ENCODE peak calls at places on chromosomes 5 and 9, in six cellular contexts. Y is ACHN; V is H9; Q is stimulated activated CD8-positive, alpha-beta memory T cell treated with anti-CD3 and anti-CD28 coated beads, Interleukin-15, amount 100 ng/mL, for 4 hours; O is endodermal cell; J is endothelial cell. L is an unnamed sample.

GRCh38 chr5:112604741-112605390 is 132.8 kb upstream of the APC start:
- DNase-seq in Y (no peak), V (no peak), Q (no peak), O (peak; percentile 61), J (no peak), L (peak; percentile 42)

GRCh38 chr9:118059520-118060278 is 355.5 kb downstream of the TLR4 start:
- DNase-seq in Y (peak; percentile 50), V (no peak), Q (no peak), O (peak; percentile 80), J (peak; percentile 39), L (no peak)

GRCh38 chr5:58016329-58016728 is 443.6 kb downstream of the PLK2 start:
- DNase-seq in Y (no peak), V (no peak), Q (no peak), O (no peak), J (no peak), L (no peak)

GRCh38 chr5:115379622-115380344 is 83.3 kb upstream of the CCDC112 start:
- DNase-seq in Y (no peak), V (no peak), Q (no peak), O (no peak), J (no peak), L (peak; percentile 91)

GRCh38 chr5:80206282-80206681 is 49.6 kb downstream of the SERINC5 start:
- DNase-seq in Y (no peak), V (no peak), Q (no peak), O (no peak), J (no peak), L (no peak)

GRCh38 chr5:180201051-180201987 is 7.7 kb downstream of the RASGEF1C start:
- DNase-seq in Y (peak; percentile 17), V (peak; percentile 73), Q (no peak), O (peak; percentile 90), J (peak; percentile 66), L (no peak)

GRCh38 chr9:106752581-106752980 is 110.4 kb upstream of the ZNF462 start:
- DNase-seq in Y (no peak), V (no peak), Q (no peak), O (peak; percentile 74), J (no peak), L (no peak)

GRCh38 chr9:130522233-130522808 is 57.1 kb upstream of the FUBP3 start:
- DNase-seq in Y (no peak), V (peak; percentile 89), Q (no peak), O (peak; percentile 82), J (no peak), L (no peak)

GRCh38 chr9:112624711-112625707 is 92.9 kb downstream of the INIP start:
- DNase-seq in Y (no peak), V (no peak), Q (no peak), O (no peak), J (no peak), L (no peak)

GRCh38 chr9:134496413-134497282 is 145.0 kb upstream of the COL5A1 start:
- DNase-seq in Y (no peak), V (no peak), Q (no peak), O (no peak), J (no peak), L (no peak)

GRCh38 chr5:167634432-167634831 is 657.0 kb upstream of the WWC1 start:
- DNase-seq in Y (no peak), V (no peak), Q (no peak), O (no peak), J (no peak), L (no peak)

GRCh38 chr9:6931913-6932312 is 174.1 kb downstream of the KDM4C start:
- DNase-seq in Y (peak; percentile 47), V (no peak), Q (no peak), O (no peak), J (no peak), L (no peak)

GRCh38 chr5:168015506-168015905 is 275.9 kb upstream of the WWC1 start:
- DNase-seq in Y (no peak), V (no peak), Q (no peak), O (no peak), J (no peak), L (no peak)

GRCh38 chr5:96733771-96734498 is 71.8 kb downstream of the CAST start:
- DNase-seq in Y (no peak), V (peak; percentile 43), Q (no peak), O (peak; percentile 64), J (no peak), L (peak; percentile 87)

GRCh38 chr5:179385892-179386291 is 40.6 kb upstream of the ADAMTS2 start:
- DNase-seq in Y (no peak), V (peak; percentile 15), Q (no peak), O (no peak), J (no peak), L (no peak)

GRCh38 chr9:114889802-114890224 is 40.6 kb downstream of the TNFSF8 start:
- DNase-seq in Y (no peak), V (no peak), Q (no peak), O (no peak), J (no peak), L (no peak)

GRCh38 chr9:394347-395052 is 179.8 kb downstream of the DOCK8 start:
- DNase-seq in Y (no peak), V (no peak), Q (no peak), O (no peak), J (no peak), L (no peak)

GRCh38 chr5:28862860-28863196 is 1824.4 kb upstream of the CDH9 start:
- DNase-seq in Y (no peak), V (no peak), Q (no peak), O (no peak), J (no peak), L (no peak)

GRCh38 chr5:58043607-58043945 is 416.3 kb downstream of the PLK2 start:
- DNase-seq in Y (no peak), V (no peak), Q (no peak), O (no peak), J (no peak), L (no peak)

GRCh38 chr5:673140-673836 is 19.9 kb downstream of the TPPP start:
- DNase-seq in Y (no peak), V (peak; percentile 26), Q (no peak), O (no peak), J (no peak), L (no peak)

GRCh38 chr5:37189355-37189754 is 59.8 kb downstream of the CPLANE1 start:
- DNase-seq in Y (no peak), V (no peak), Q (no peak), O (no peak), J (no peak), L (no peak)

GRCh38 chr5:10595305-10595677 is 31.4 kb downstream of the ANKRD33B start:
- DNase-seq in Y (no peak), V (no peak), Q (no peak), O (no peak), J (no peak), L (no peak)

GRCh38 chr9:693460-694390 is 147.8 kb upstream of the DMRT1 start:
- DNase-seq in Y (no peak), V (no peak), Q (no peak), O (peak; percentile 48), J (no peak), L (no peak)

GRCh38 chr9:76135902-76136301 is 245.4 kb downstream of the PCSK5 start:
- DNase-seq in Y (no peak), V (no peak), Q (no peak), O (no peak), J (no peak), L (no peak)

GRCh38 chr9:134032456-134033222 is 7.4 kb downstream of the BRD3OS start:
- DNase-seq in Y (no peak), V (no peak), Q (no peak), O (no peak), J (no peak), L (no peak)

GRCh38 chr5:154221371-154221896 is 30.9 kb downstream of the GALNT10 start:
- DNase-seq in Y (peak; percentile 69), V (no peak), Q (peak; percentile 11), O (no peak), J (no peak), L (peak; percentile 65)

GRCh38 chr5:98470747-98471146 is 302.7 kb upstream of the RGMB start:
- DNase-seq in Y (no peak), V (no peak), Q (no peak), O (no peak), J (no peak), L (no peak)